ENCODE peak calls at places on chromosome 4, in five cellular contexts. L is CD4-positive, alpha-beta T cell; A is natural killer cell; V is neural progenitor cell; P is osteoblast. Y is an unnamed sample.
A peak's percentile ranks its signal among the peaks of the same experiment; 100 is the strongest.

GRCh38 chr4:147518846-147519767 is 38.2 kb downstream of the EDNRA start:
- DNase-seq in L (peak; percentile 35), A (no peak), V (peak; percentile 77), P (peak; percentile 23), Y (no peak)

GRCh38 chr4:149009223-149009622 is 567.0 kb upstream of the NR3C2 start:
- DNase-seq in L (no peak), A (no peak), V (no peak), P (no peak), Y (no peak)

GRCh38 chr4:2843909-2844584 is 403 bp downstream of the ADD1 start:
- DNase-seq in L (no peak), A (no peak), V (peak; percentile 83), P (peak; percentile 82), Y (peak; percentile 55)

GRCh38 chr4:123856689-123857545 is 460.3 kb downstream of the SPRY1 start:
- DNase-seq in L (no peak), A (no peak), V (peak; percentile 67), P (peak; percentile 1), Y (no peak)

GRCh38 chr4:114136067-114136466 is 156.6 kb upstream of the ARSJ start:
- DNase-seq in L (no peak), A (no peak), V (no peak), P (no peak), Y (no peak)

GRCh38 chr4:94332983-94333590 is 9.5 kb downstream of the HPGDS start:
- DNase-seq in L (no peak), A (no peak), V (peak; percentile 71), P (peak; percentile 54), Y (no peak)

GRCh38 chr4:6334203-6334887 is 64.7 kb downstream of the WFS1 start:
- DNase-seq in L (no peak), A (no peak), V (no peak), P (peak; percentile 78), Y (no peak)

GRCh38 chr4:121168865-121169281 is 4.8 kb upstream of the TNIP3 start:
- DNase-seq in L (no peak), A (no peak), V (no peak), P (no peak), Y (no peak)

GRCh38 chr4:39649639-39650265 is 11.1 kb upstream of the SMIM14 start:
- DNase-seq in L (no peak), A (no peak), V (no peak), P (no peak), Y (no peak)

GRCh38 chr4:1500231-1500965 is 94.2 kb upstream of the NKX1-1 start:
- DNase-seq in L (no peak), A (no peak), V (no peak), P (peak; percentile 81), Y (peak; percentile 2)

GRCh38 chr4:9947168-9948062 is 73.9 kb downstream of the SLC2A9 start:
- DNase-seq in L (no peak), A (no peak), V (no peak), P (no peak), Y (no peak)

GRCh38 chr4:6939761-6940743 is 30.4 kb downstream of the TBC1D14 start:
- DNase-seq in L (no peak), A (peak; percentile 32), V (peak; percentile 54), P (peak; percentile 21), Y (no peak)

GRCh38 chr4:188551156-188551555 is 411.9 kb downstream of the TRIML1 start:
- DNase-seq in L (no peak), A (no peak), V (no peak), P (no peak), Y (no peak)

GRCh38 chr4:92270908-92271307 is 32.9 kb upstream of the GRID2 start:
- DNase-seq in L (no peak), A (no peak), V (peak; percentile 49), P (peak; percentile 3), Y (no peak)
- TF ChIP-seq CTCF in L (no peak), A (no peak), V (peak; percentile 53), P (no peak), Y (no peak)

GRCh38 chr4:85756938-85757337 is 282.0 kb downstream of the ARHGAP24 start:
- DNase-seq in L (no peak), A (no peak), V (peak; percentile 58), P (peak; percentile 42), Y (no peak)
- TF ChIP-seq CTCF in L (no peak), A (no peak), V (peak; percentile 55), P (peak; percentile 65), Y (no peak)

DNA sequence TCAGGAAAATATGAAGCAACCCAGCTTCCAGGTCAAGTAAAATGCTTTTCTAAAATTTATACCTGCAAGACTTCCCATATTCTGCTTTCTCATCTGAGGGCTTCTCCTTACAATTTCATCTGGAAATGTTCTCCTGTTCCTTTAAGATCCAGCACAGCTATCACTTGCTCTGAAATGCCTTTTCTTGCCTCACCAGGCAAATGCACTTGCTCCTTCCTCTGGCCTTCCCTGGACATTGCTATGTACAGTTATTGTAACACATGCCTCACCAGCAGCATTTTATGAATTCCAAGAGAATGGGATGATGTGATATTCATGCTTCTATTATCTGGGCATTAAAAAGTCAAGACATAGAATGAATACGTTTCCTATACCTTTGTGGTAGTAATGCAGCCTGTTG is 842.1 kb upstream of the INTU start:
- DNase-seq in L (no peak), A (no peak), V (no peak), P (peak; percentile 48), Y (no peak)
- TF ChIP-seq CTCF in L (no peak), A (no peak), V (no peak), P (no peak), Y (no peak)

GRCh38 chr4:137070614-137071013 is 461.7 kb downstream of the PCDH18 start:
- DNase-seq in L (no peak), A (no peak), V (peak; percentile 4), P (no peak), Y (no peak)
- TF ChIP-seq CTCF in L (no peak), A (no peak), V (no peak), P (no peak), Y (no peak)

GRCh38 chr4:169720529-169720928 is 37.2 kb downstream of the HPF1 start:
- DNase-seq in L (no peak), A (no peak), V (no peak), P (no peak), Y (no peak)

GRCh38 chr4:169724251-169724650 is 33.5 kb downstream of the HPF1 start:
- DNase-seq in L (no peak), A (no peak), V (peak; percentile 15), P (no peak), Y (no peak)

GRCh38 chr4:169727616-169728015 is 30.1 kb downstream of the HPF1 start:
- DNase-seq in L (no peak), A (no peak), V (no peak), P (no peak), Y (no peak)

GRCh38 chr4:169723207-169723606 is 34.5 kb downstream of the HPF1 start:
- DNase-seq in L (no peak), A (no peak), V (peak; percentile 33), P (no peak), Y (no peak)
- TF ChIP-seq CTCF in L (no peak), A (no peak), V (peak; percentile 51), P (peak; percentile 29), Y (no peak)

DNA sequence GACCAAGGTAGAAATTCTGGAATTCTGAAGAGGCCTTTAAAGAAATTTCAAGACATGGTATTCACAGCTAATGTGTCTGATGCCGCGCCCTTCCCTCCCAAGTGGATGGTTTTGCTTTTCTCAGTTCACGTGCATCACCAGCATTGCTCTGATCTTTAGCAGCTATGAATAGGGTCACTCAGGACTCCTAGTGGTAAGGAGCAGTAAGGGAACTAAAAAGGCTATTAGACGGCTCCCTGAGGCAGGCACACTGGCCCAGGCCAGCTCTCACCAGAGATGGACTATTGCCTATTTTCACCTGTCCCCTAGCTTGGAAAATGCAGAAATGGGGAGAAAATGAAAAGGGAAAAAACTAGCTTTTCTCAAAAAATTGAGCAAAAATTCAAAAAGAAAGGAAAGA is 447.5 kb upstream of the RASGEF1B start:
- DNase-seq in L (no peak), A (no peak), V (peak; percentile 53), P (peak; percentile 6), Y (no peak)
- TF ChIP-seq CTCF in L (no peak), A (no peak), V (peak; percentile 51), P (peak; percentile 28), Y (no peak)

Y was measured in activated B cell treated with CpG ODN at 0.5 μM for 24 hours.